ENCODE peak calls at places on chromosomes 6 and 20, in six cellular contexts. I, S, T, C, D and R are unnamed samples.
A peak's percentile ranks its signal among the peaks of the same experiment; 100 is the strongest.

GRCh38 chr6:134707342-134707982 is 242.4 kb downstream of the ALDH8A1 start:
- DNase-seq in I (no peak), S (peak; percentile 59), T (no peak), C (no peak), D (peak; percentile 74), R (no peak)

GRCh38 chr6:168343239-168344167 is 23.9 kb upstream of the DACT2 start:
- DNase-seq in I (no peak), S (no peak), T (no peak), C (no peak), D (no peak), R (no peak)

GRCh38 chr6:18118330-18118729 is 4.1 kb downstream of the NHLRC1 start:
- DNase-seq in I (no peak), S (no peak), T (no peak), C (no peak), D (no peak), R (no peak)

GRCh38 chr6:160356074-160356754 is 8.0 kb downstream of the SLC22A3 start:
- DNase-seq in I (no peak), S (no peak), T (no peak), C (no peak), D (no peak), R (no peak)

GRCh38 chr6:119283214-119283613 is 66.3 kb downstream of the MAN1A1 start:
- DNase-seq in I (no peak), S (no peak), T (no peak), C (no peak), D (peak; percentile 25), R (no peak)

GRCh38 chr6:89311853-89312531 is 3.1 kb downstream of the GABRR2 start:
- DNase-seq in I (peak; percentile 69), S (peak; percentile 88), T (no peak), C (peak; percentile 68), D (no peak), R (peak; percentile 63)

GRCh38 chr20:23684261-23684660 is 4.6 kb downstream of the CST4 start:
- DNase-seq in I (no peak), S (no peak), T (no peak), C (no peak), D (no peak), R (no peak)

GRCh38 chr6:152634773-152635172 is 2.4 kb downstream of the SYNE1 start:
- DNase-seq in I (no peak), S (no peak), T (no peak), C (no peak), D (no peak), R (no peak)

GRCh38 chr6:12602951-12603710 is 113.4 kb upstream of the PHACTR1 start:
- DNase-seq in I (peak; percentile 50), S (peak; percentile 62), T (peak; percentile 47), C (no peak), D (peak; percentile 74), R (peak; percentile 65)

GRCh38 chr6:25138697-25139051 is 140.5 kb upstream of the CARMIL1 start:
- DNase-seq in I (no peak), S (no peak), T (no peak), C (no peak), D (no peak), R (peak; percentile 11)

GRCh38 chr6:34235605-34236422 is 859 bp upstream of the HMGA1 start:
- DNase-seq in I (peak; percentile 95), S (peak; percentile 95), T (no peak), C (peak; percentile 70), D (peak; percentile 90), R (no peak)

GRCh38 chr6:34234667-34235604 is 1.7 kb upstream of the HMGA1 start:
- DNase-seq in I (no peak), S (peak; percentile 98), T (no peak), C (peak; percentile 64), D (peak; percentile 55), R (no peak)

GRCh38 chr6:34237316-34237721 is 646 bp downstream of the HMGA1 start:
- DNase-seq in I (no peak), S (no peak), T (no peak), C (peak; percentile 64), D (no peak), R (no peak)

GRCh38 chr6:34237722-34238506 is 1.2 kb downstream of the HMGA1 start:
- DNase-seq in I (no peak), S (peak; percentile 71), T (no peak), C (peak; percentile 67), D (no peak), R (no peak)

DNA sequence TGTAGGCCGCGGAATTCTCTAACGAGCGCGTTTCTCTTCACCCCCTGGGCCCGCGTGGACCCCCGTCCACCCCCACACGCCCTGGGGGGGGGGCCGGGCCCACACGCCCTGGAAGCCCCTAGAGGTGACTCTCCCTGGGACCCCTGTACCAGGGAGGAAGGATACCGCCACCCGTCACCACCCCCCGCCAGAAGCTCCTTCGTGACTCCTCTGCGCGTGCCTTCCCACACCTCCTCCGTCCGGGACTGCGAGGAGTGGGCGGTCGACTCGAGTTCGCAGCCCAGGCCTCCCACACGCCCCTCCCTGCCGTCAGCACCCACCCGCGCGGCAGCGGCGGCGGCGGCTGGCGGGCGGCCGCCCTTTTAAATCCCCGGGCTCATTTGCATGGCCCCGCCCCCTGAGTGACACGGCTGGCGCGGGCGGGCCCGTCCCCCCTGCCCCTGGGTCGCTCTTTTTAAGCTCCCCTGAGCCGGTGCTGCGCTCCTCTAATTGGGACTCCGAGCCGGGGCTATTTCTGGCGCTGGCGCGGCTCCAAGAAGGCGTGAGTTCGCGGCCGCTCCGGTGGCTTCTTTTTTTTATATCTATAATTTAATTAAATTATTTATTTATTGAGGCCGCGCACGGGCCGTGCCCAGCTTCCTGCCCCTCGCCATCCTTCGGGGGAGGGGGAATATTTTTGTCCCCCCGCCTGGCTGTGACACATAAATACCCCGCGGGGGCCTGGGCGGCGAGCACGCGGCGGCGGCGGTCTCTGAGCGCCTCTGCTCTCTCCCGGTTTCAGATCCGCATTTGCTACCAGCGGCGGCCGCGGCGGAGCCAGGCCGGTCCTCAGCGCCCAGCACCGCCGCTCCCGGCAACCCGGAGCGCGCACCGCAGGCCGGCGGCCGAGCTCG is at the start of gene HMGA1:
- DNase-seq in I (peak; percentile 97), S (peak; percentile 96), T (no peak), C (peak; percentile 95), D (peak; percentile 86), R (peak; percentile 43)
- TF ChIP-seq CTCF in I (no peak), S (no peak), T (no peak), C (no peak), D (no peak), R (no peak)

GRCh38 chr6:14110001-14110818 is 7.4 kb upstream of the CD83 start:
- DNase-seq in I (no peak), S (no peak), T (no peak), C (no peak), D (no peak), R (no peak)

GRCh38 chr6:14107000-14107399 is 10.6 kb upstream of the CD83 start:
- DNase-seq in I (no peak), S (no peak), T (no peak), C (no peak), D (no peak), R (no peak)

GRCh38 chr6:14105547-14105946 is 12.0 kb upstream of the CD83 start:
- DNase-seq in I (no peak), S (no peak), T (no peak), C (no peak), D (no peak), R (no peak)

GRCh38 chr6:14109411-14109826 is 8.2 kb upstream of the CD83 start:
- DNase-seq in I (no peak), S (no peak), T (no peak), C (no peak), D (no peak), R (no peak)

DNA sequence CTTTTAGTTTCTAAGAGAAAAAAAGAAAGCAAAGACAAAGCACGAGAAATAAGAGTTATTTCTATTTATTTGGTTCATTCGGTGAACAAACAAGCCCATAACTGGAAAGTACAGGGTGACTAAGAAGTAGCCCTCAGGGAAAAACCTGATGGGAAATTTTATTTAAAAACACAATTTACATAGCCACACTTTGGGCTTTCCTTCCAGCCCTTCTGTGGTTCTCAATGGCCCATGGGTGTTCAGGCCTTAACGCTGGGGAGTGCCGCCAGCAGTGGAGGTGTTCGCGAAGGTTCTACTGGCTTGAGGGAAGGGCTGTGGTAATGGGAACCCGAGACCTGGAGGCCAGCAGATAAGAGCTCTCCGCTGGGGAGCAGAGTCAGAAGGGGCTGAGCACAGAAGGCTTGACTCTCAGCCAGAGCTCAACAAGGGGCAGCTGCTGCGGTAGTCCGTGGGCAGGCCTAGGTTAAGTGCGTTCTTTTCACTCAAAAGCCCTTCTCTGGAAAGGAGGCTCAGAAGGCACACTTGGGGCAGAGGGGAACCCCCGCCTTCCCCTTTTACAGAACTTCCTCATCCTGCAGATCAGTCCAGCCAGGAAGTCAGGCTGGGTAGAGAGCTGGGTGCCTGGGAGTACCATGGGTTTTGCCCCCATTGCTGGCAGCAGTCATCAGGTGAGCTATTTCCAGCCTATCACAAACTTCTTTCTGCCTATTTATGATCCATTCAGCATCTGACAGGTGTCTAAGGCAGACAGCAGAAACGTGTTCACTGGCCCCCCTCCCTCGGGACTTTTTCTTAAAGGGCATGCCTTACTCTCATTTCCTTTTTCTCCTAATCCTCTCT is 8.8 kb upstream of the CD83 start:
- DNase-seq in I (no peak), S (no peak), T (no peak), C (peak; percentile 50), D (no peak), R (no peak)
- H3K4me3 ChIP-seq in I (no peak overlapping the region), S (no peak overlapping the region), T (no peak overlapping the region), C (no peak overlapping the region), D (no peak overlapping the region), R (no peak overlapping the region)

GRCh38 chr20:19911810-19912382 is 105.3 kb upstream of the NAA20 start:
- DNase-seq in I (no peak), S (no peak), T (no peak), C (no peak), D (no peak), R (no peak)
- TF ChIP-seq CTCF in I (no peak), S (no peak), T (no peak), C (no peak), D (no peak), R (no peak)

DNA sequence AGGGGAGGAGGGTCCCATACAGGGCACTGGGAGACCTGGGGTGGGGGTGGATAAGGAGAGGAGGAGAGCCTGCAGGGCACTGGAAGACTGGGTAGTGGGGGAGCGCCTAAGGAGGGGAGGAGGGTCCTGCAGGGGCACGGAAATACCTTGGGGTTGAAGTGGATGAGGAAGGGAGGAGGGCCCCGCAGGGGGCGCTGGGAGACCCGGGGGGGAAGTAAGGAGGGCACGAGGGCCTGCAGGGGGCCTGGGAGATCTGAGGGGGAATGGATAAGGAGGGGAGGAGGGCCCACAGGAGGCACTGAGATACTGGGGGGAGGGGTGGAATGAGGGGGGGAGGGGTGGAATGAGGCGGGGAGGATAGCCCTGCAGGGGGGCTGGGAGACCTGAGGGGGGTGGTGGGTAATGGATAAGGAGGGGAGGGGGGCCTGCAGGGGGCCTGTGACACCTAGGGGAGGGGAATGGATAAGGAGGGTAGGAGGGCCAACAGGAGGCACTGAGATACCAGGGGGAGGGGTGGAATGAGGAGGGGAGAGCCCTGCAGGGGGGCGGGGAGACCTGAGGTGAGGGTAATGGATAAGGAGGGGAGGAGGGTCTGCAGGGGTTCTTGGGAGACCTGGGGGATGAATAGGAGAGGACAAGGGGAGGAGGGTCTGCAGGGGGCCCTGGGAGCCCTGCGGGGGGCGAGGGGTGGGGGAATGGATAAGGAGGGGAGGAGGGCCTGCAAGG is 551 bp upstream of the CTCFL start:
- DNase-seq in I (no peak), S (no peak), T (no peak), C (no peak), D (no peak), R (no peak)
- H3K4me3 ChIP-seq in I (no peak overlapping the region), S (no peak overlapping the region), T (no peak overlapping the region), C (no peak overlapping the region), D (no peak overlapping the region), R (no peak overlapping the region)